ENCODE peak calls at places on chromosomes 2 and 18, in six cellular contexts. A, U, M, G, X and J are unnamed samples.

GRCh38 chr2:240449764-240450531 is 14.5 kb downstream of the GPC1 start:
- DNase-seq in M (peak; percentile 44), X (no peak), A (no peak), U (peak; percentile 62), G (no peak), J (no peak)

GRCh38 chr2:120383631-120384477 is 37.9 kb downstream of the INHBB start:
- DNase-seq in M (no peak), X (no peak), U (no peak), G (no peak), A (no peak), J (no peak)

GRCh38 chr2:219000569-219000960 is 7.3 kb upstream of the CRYBA2 start:
- DNase-seq in G (no peak), A (no peak), U (no peak), X (peak; percentile 61), M (no peak), J (no peak)

GRCh38 chr18:24514439-24514838 is 54.0 kb downstream of the HRH4 start:
- DNase-seq in A (peak; percentile 88), U (peak; percentile 52), X (no peak), G (no peak), M (peak; percentile 83), J (peak; percentile 43)

GRCh38 chr2:224847961-224848850 is 132.0 kb upstream of the CCDC195 start:
- DNase-seq in X (no peak), G (no peak), M (peak; percentile 79), U (no peak), A (peak; percentile 92), J (peak; percentile 78)

GRCh38 chr18:62954341-62954740 is 239.0 kb downstream of the PHLPP1 start:
- DNase-seq in G (no peak), M (peak; percentile 32), X (no peak), U (no peak), A (peak; percentile 14), J (peak; percentile 66)

GRCh38 chr2:136436921-136437320 is 319.0 kb upstream of the CXCR4 start:
- DNase-seq in G (no peak), U (peak; percentile 54), X (no peak), M (no peak), A (no peak), J (no peak)

GRCh38 chr2:12296915-12297314 is 419.8 kb upstream of the TRIB2 start:
- DNase-seq in M (no peak), G (no peak), A (no peak), X (no peak), U (no peak), J (no peak)

GRCh38 chr2:31962757-31963361 is 47.9 kb downstream of the MEMO1 start:
- DNase-seq in M (no peak), G (peak; percentile 19), A (no peak), X (no peak), U (no peak), J (no peak)

GRCh38 chr2:215320679-215321078 is 8.8 kb downstream of the ATIC start:
- DNase-seq in A (no peak), M (no peak), G (no peak), U (no peak), X (no peak), J (no peak)

GRCh38 chr2:170554278-170554955 is 160.7 kb upstream of the SP5 start:
- DNase-seq in M (peak; percentile 59), G (peak; percentile 14), U (no peak), A (peak; percentile 87), X (peak; percentile 32), J (peak; percentile 78)

GRCh38 chr2:233798335-233799086 is 20.4 kb downstream of the MROH2A start:
- DNase-seq in G (no peak), X (peak; percentile 17), M (no peak), A (no peak), U (no peak), J (no peak)

GRCh38 chr2:231058761-231059550 is 2.3 kb downstream of the PSMD1 start:
- DNase-seq in A (peak; percentile 60), U (no peak), G (no peak), X (no peak), M (peak; percentile 51), J (peak; percentile 33)

GRCh38 chr2:44671896-44672295 is 269.6 kb upstream of the SIX3 start:
- DNase-seq in X (no peak), G (no peak), U (peak; percentile 32), A (no peak), M (no peak), J (no peak)

GRCh38 chr2:44672431-44672830 is 269.1 kb upstream of the SIX3 start:
- DNase-seq in A (no peak), X (no peak), M (no peak), G (no peak), U (no peak), J (no peak)

GRCh38 chr2:44671276-44671675 is 270.2 kb upstream of the SIX3 start:
- DNase-seq in G (no peak), M (no peak), A (no peak), X (no peak), U (no peak), J (no peak)

GRCh38 chr2:44663471-44664073 is 277.9 kb upstream of the SIX3 start:
- DNase-seq in M (no peak), U (no peak), G (no peak), A (no peak), X (no peak), J (no peak)

GRCh38 chr2:44668336-44668735 is 273.2 kb upstream of the SIX3 start:
- DNase-seq in M (peak; percentile 18), X (no peak), G (no peak), A (peak; percentile 14), U (peak; percentile 30), J (no peak)
- TF ChIP-seq CTCF in M (peak; percentile 21), X (no peak), G (no peak), A (peak; percentile 42), U (peak; percentile 57), J (peak; percentile 23)

DNA sequence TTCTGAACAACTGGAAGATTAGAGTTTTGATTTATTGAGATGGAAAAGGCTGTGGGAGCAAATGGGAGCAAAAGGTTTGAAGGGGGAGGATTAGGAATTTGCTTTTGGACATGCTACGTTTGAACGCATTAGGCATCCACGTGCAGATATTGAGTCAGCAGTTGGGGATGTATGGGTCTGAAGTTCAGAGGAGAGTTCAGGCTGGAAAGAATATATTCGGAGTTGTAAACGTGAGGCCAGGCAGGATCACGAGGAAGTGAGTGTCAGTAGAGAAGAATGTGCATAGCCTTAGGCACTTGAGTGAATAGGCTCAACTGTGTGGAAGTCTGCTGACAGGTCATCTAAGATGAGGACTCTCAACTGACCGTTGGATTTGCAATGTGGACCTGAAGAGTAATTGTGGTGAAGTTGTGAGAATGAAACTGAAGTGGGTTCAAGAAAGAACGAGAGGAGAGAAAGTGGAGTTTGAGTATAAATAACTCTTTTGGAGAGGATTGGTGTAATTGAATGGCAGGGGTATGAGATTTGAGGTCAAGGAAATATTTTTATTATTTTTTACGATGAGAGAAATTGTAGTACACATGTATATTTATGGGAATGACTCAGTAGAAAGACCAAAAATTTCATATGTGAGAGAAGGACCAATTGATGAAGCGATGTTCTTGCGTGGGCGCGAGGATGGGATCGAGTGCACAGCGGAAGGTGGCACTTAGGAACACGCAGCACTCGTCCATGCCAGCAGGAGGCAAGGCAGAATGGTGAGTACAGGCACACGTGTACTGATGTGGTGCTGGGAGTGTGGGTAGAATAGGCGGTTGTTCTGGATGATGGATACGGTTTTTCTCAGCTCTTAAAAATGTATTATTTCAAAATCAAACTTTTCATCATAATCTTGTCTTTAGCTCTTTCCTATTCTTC is 40.5 kb upstream of the POLE4 start:
- DNase-seq in U (no peak), X (no peak), M (peak; percentile 59), G (no peak), A (peak; percentile 75), J (peak; percentile 32)
- H3K4me3 ChIP-seq in U (no peak overlapping the region), X (no peak overlapping the region), M (no peak overlapping the region), G (no peak overlapping the region), A (no peak overlapping the region), J (no peak overlapping the region)

DNA sequence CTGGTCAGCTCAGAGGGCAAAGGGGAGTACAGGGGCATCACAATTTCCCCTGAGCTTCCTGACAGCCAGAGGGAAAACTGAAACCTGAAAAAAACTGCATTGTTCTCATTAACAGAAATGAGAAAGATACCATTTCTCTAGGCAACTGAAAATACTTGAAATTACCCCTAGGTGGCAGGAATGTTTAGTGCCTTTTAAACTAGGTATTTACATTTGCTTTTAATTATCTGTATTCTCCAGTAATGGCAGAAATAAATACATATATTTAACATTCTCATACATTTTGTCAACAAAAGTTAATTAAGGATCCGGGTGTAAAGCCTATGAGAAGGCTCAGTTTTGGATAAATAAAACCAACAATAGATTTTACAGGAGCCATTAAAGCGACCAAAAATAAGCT is 34.5 kb downstream of the RPL31 start:
- DNase-seq in M (peak; percentile 61), U (no peak), X (no peak), A (peak; percentile 58), G (no peak), J (peak; percentile 46)
- TF ChIP-seq CTCF in M (peak; percentile 61), U (peak; percentile 55), X (peak; percentile 50), A (peak; percentile 67), G (peak; percentile 45), J (peak; percentile 59)

DNA sequence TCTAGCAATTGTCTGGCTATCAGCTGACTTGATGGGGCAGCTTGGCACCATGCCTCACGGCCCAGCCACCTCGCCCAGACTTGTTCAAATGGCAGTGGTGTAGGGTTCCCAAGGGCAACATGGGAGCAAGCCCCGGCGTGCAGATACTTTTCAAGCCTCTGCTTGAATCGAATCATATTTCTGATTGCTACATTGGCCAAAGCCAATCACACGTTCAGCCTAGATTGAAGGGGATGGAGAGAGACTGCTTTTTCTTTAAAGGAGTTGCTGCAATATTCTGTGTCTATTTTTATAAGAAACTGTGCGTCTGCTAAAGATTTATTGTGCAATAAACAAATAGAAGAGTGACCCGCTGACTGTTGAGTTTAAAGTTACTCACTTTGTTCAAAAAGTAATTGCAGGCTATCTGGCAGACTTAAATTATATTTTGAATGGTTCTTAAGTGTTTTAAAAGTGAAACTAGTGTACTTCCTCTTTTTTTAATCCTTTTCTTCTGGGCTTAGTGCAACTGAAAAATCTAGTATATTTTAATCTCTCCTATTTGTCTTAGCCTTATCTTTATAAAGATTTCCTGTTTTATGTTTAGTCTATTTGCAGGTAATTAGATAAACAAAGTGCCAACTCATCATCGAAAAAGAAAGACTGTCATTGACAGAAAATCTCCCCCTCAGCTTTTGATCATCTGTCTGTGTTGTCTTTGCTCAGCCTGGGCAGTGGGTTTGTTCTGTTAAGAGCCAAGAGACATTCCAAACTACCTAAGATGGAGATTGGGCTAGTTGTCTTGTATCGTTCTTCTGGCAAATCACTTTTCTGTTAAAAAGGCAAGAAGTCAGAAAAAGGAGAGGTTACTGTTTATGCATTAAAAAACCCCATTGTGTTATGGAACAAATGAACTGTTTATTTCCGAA is 156.1 kb downstream of the TPGS2 start:
- DNase-seq in G (peak; percentile 85), A (peak; percentile 79), U (no peak), M (peak; percentile 76), X (no peak), J (peak; percentile 40)
- H3K4me3 ChIP-seq in G (peak overlapping the region; percentile 1), A (peak overlapping the region; percentile 35), U (no peak overlapping the region), M (peak overlapping the region; percentile 22), X (no peak overlapping the region), J (peak overlapping the region; percentile 14)

GRCh38 chr2:42794271-42795046 is 2.1 kb upstream of the HAAO start:
- DNase-seq in U (peak; percentile 68), G (no peak), M (peak; percentile 44), X (no peak), A (peak; percentile 30), J (no peak)
- TF ChIP-seq CTCF in U (peak; percentile 53), G (peak; percentile 27), M (peak; percentile 57), X (no peak), A (peak; percentile 42), J (peak; percentile 45)